ENCODE peak calls at places on chromosomes 12 and 14, in five cellular contexts. R is mesenchymal stem cell, X is neuronal stem cell, Y is H1, U is IMR-90. E is an unnamed sample.

GRCh38 chr12:89650239-89650638 is 58.4 kb downstream of the ATP2B1 start:
- DNase-seq in R (no peak), X (no peak), Y (no peak), U (peak; percentile 5), E (no peak)

GRCh38 chr12:121578230-121579189 is 2.3 kb downstream of the KDM2B start:
- DNase-seq in Y (peak; percentile 34), R (peak; percentile 50), U (peak; percentile 21), X (peak; percentile 64), E (peak; percentile 66)

GRCh38 chr14:96055065-96055752 is 16.0 kb downstream of the C14orf132 start:
- DNase-seq in X (no peak), U (peak; percentile 35), Y (no peak), R (peak; percentile 71), E (no peak)

GRCh38 chr14:70780396-70781075 is 28.8 kb downstream of the MAP3K9 start:
- DNase-seq in R (no peak), X (no peak), U (no peak), Y (no peak), E (no peak)

GRCh38 chr12:40446385-40446784 is 221.6 kb downstream of the LRRK2 start:
- DNase-seq in X (no peak), Y (no peak), U (peak; percentile 2), R (peak; percentile 1), E (no peak)

GRCh38 chr14:101234588-101234937 is 326.7 kb upstream of the DIO3 start:
- DNase-seq in U (no peak), R (no peak), X (no peak), Y (no peak), E (no peak)

GRCh38 chr12:111085100-111085499 is 164.7 kb upstream of the MYL2 start:
- DNase-seq in R (no peak), U (no peak), X (no peak), Y (no peak), E (no peak)

GRCh38 chr14:59055439-59056045 is 132.9 kb upstream of the DAAM1 start:
- DNase-seq in R (peak; percentile 64), U (peak; percentile 72), Y (no peak), X (peak; percentile 33), E (no peak)

GRCh38 chr12:101992091-101992490 is 69.7 kb downstream of the WASHC3 start:
- DNase-seq in Y (no peak), U (peak; percentile 5), R (no peak), X (no peak), E (no peak)

GRCh38 chr12:118651487-118651886 is 275.1 kb downstream of the SUDS3 start:
- DNase-seq in Y (no peak), R (no peak), U (no peak), X (no peak), E (no peak)

GRCh38 chr14:97276573-97276972 is 479.4 kb downstream of the VRK1 start:
- DNase-seq in U (no peak), Y (no peak), X (no peak), R (no peak), E (no peak)

GRCh38 chr14:63468273-63468672 is 74.9 kb downstream of the PPP2R5E start:
- DNase-seq in Y (no peak), X (no peak), U (no peak), R (no peak), E (no peak)

GRCh38 chr14:67722293-67722692 is 20.6 kb downstream of the RDH12 start:
- DNase-seq in R (no peak), U (peak; percentile 37), Y (no peak), X (no peak), E (peak; percentile 58)

GRCh38 chr12:10388611-10389010 is 1.2 kb downstream of the KLRK1 start:
- DNase-seq in X (no peak), R (no peak), Y (no peak), U (no peak), E (no peak)

DNA sequence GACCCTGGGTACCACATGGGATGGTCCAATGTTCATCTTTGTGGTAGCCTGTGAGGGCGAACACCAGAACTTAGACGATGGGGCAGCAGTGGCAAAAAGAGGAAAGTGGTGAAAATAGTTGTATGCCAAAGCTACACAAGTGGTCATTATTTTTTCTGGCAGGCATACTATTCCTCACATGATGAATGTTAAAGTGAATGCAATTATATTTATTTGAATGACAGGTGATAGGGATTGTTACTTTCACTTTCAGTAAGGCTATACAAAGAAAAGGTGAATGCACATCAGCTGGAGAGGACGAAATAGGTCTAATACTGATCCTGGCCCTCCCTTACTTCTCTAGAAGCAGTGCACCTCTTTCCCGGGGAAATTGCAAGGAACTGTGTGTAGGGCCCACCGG is 470.1 kb downstream of the TMTC2 start:
- DNase-seq in Y (no peak), R (no peak), U (no peak), X (no peak), E (no peak)
- H2AFZ ChIP-seq in Y (no peak overlapping the region), R (no peak overlapping the region), U (no peak overlapping the region), X (peak overlapping the region; percentile 47), E (no peak overlapping the region)

DNA sequence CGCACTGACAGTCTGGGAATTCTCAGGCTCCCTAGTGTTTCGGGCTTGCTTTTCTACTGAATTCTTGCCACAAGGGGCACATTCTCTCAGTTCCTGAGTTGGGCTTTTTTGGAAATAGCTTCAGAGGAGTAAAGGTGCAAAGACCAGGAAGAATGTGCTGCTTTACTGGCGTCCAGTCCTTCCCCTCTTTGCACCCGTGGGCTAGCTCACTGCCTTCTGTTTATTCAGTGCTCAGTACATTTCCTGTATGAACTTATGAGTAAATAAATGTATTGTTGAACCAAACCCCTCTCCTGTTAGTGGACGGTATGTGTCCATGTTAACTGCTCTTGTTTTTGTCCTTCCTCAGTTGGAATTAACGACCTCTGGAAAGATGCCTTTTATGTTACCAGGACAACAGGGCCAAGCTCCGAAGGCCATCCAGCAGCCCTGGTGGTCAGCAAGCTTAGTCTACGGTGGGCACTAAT is 24.0 kb downstream of the GSG1 start:
- DNase-seq in R (no peak), Y (peak; percentile 19), U (no peak), X (no peak), E (peak; percentile 53)
- H3K27ac ChIP-seq in R (no peak overlapping the region), Y (no peak overlapping the region), U (no peak overlapping the region), X (no peak overlapping the region), E (no peak overlapping the region)

GRCh38 chr12:67829873-67830272 is 159.4 kb upstream of the IFNG-AS1 start:
- DNase-seq in Y (no peak), U (no peak), R (no peak), X (no peak), E (no peak)

GRCh38 chr12:67826148-67826547 is 163.1 kb upstream of the IFNG-AS1 start:
- DNase-seq in Y (no peak), R (no peak), X (no peak), U (peak; percentile 29), E (no peak)

GRCh38 chr12:67827820-67828383 is 161.3 kb upstream of the IFNG-AS1 start:
- DNase-seq in U (peak; percentile 99), R (peak; percentile 99), X (no peak), Y (no peak), E (no peak)

GRCh38 chr12:67832155-67832554 is 157.1 kb upstream of the IFNG-AS1 start:
- DNase-seq in X (no peak), U (no peak), Y (no peak), R (no peak), E (no peak)

DNA sequence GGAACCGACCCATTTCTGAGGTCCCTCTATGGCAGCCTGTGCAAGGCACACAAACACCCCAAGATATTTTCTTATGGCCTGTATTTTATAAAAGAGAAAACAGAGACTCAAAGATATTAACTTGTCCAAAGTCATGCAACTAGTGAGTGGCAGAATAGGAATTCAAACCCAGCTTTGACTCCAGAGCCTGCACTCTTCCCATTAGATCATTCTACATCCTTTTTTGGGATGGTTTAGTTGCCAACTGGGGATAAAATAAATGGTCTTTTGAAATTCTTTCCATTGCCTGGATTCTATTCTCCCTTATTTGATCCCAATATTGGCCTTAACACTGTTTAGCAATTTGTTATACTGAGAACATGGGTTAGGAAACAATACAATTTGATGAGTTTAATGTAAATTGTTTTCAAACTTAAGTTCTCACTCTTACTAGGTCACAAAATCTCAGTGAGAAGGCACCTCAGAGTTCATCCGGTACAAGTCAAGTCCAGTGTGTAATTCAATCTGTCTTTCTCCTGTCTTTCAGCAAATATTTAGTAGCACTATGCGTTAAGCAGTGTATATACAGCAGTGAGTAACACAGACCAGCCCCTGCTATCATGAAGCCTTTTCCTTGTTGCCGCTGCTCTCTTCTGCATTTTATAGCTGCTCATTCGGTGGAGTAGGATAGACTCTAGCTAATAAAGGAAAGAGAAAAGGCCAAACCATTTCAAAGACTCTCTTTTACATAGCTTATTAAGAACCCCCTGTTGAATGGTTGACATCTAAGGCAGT is 162.1 kb upstream of the IFNG-AS1 start:
- DNase-seq in Y (no peak), X (no peak), R (peak; percentile 71), U (peak; percentile 66), E (no peak)
- H2BK15ac ChIP-seq in Y (no peak overlapping the region), X (no peak overlapping the region), R (no peak overlapping the region), U (peak overlapping the region; percentile 30), E (no peak overlapping the region)

GRCh38 chr14:38363217-38363616 is 107.3 kb upstream of the CLEC14A start:
- DNase-seq in Y (no peak), R (no peak), X (no peak), U (no peak), E (no peak)

GRCh38 chr14:38367922-38368321 is 112.0 kb upstream of the CLEC14A start:
- DNase-seq in R (no peak), Y (no peak), X (no peak), U (no peak), E (no peak)

GRCh38 chr14:38366374-38366773 is 110.5 kb upstream of the CLEC14A start:
- DNase-seq in X (no peak), Y (no peak), R (peak; percentile 35), U (no peak), E (no peak)
- H2AFZ ChIP-seq in X (no peak overlapping the region), Y (no peak overlapping the region), R (no peak overlapping the region), U (no peak overlapping the region), E (no peak overlapping the region)

GRCh38 chr14:24274101-24274543 is 2.7 kb upstream of the RABGGTA start:
- DNase-seq in R (no peak), U (peak; percentile 31), Y (no peak), X (no peak), E (no peak)

GRCh38 chr14:24275524-24276139 is 4.2 kb upstream of the RABGGTA start:
- DNase-seq in Y (no peak), U (no peak), X (no peak), R (no peak), E (peak; percentile 59)

GRCh38 chr14:24272442-24272841 is 1.0 kb upstream of the RABGGTA start:
- DNase-seq in U (no peak), Y (no peak), R (no peak), X (no peak), E (no peak)

GRCh38 chr14:24271834-24272263 is 452 bp upstream of the RABGGTA start:
- DNase-seq in R (no peak), X (no peak), U (no peak), Y (no peak), E (no peak)

GRCh38 chr14:24273422-24273998 is 2.1 kb upstream of the RABGGTA start:
- DNase-seq in U (no peak), R (no peak), Y (no peak), X (no peak), E (no peak)
- H3K27ac ChIP-seq in U (no peak overlapping the region), R (no peak overlapping the region), Y (no peak overlapping the region), X (no peak overlapping the region), E (no peak overlapping the region)

DNA sequence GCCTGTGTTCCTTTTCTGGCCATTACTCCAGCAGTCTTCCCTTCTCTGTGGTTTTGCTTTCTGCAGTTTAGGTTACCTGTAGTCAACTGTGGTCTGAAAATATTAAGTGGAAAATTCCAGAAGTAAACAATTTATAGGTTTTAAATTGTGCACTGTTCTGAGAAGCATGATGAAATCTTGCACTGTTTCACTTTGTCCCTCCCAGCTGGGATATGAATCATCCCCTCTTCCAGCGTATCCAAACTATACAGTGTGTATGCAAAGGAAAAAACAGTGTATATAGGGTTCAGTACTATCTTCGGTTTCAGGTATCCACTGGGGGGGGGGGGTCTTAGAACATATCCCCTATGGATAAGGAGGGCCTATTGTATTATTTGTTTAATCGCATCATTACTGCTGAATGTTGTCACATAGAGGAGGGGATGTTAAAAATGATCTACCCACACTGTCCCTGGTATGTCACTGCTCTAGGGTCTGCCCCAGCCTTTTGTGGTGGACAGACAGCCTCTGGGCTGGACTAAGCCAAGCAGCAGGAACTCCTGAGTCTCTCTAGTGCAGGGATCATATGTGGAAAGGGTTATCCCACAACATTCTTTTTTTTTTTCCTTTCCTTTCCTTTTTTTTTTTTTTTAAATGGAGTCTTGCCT is 109.1 kb upstream of the MAX start:
- DNase-seq in R (peak; percentile 83), Y (no peak), X (no peak), U (peak; percentile 85), E (no peak)
- H2BK15ac ChIP-seq in R (no peak overlapping the region), Y (no peak overlapping the region), X (no peak overlapping the region), U (peak overlapping the region; percentile 90), E (no peak overlapping the region)